ENCODE peak calls at places on chromosome 11, in six cellular contexts. J is RWPE1, E is HEK293T, P is H9, N is fibroblast of lung, Z is EL. Y is an unnamed sample.

GRCh38 chr11:97683733-97684132 is 1293.9 kb downstream of the JRKL start:
- DNase-seq in J (peak), E (peak), P (peak), N (no peak), Z (no peak), Y (no peak)

GRCh38 chr11:9914064-9914463 is 250.2 kb downstream of the SWAP70 start:
- DNase-seq in J (no peak), E (no peak), P (no peak), N (no peak), Z (no peak), Y (no peak)

GRCh38 chr11:4916581-4916980 is 2.6 kb downstream of the OR51G2 start:
- DNase-seq in J (no peak), E (no peak), P (no peak), N (no peak), Z (no peak), Y (no peak)

GRCh38 chr11:77136074-77136473 is 8.0 kb downstream of the MYO7A start:
- DNase-seq in J (peak), E (no peak), P (no peak), N (peak), Z (peak), Y (peak)

GRCh38 chr11:59872076-59872475 is 5.8 kb upstream of the TCN1 start:
- DNase-seq in J (no peak), E (no peak), P (no peak), N (no peak), Z (no peak), Y (no peak)

GRCh38 chr11:34585870-34586654 is 34.8 kb upstream of the EHF start:
- DNase-seq in J (peak), E (peak), P (no peak), N (peak), Z (peak), Y (peak)

GRCh38 chr11:128195756-128196155 is 391.6 kb downstream of the ETS1 start:
- DNase-seq in J (no peak), E (no peak), P (no peak), N (no peak), Z (no peak), Y (no peak)

GRCh38 chr11:113378013-113378412 is 9.6 kb upstream of the ANKK1 start:
- DNase-seq in J (peak), E (no peak), P (no peak), N (no peak), Z (no peak), Y (no peak)

GRCh38 chr11:69696749-69697488 is 6.9 kb downstream of the FGF19 start:
- DNase-seq in J (no peak), E (no peak), P (no peak), N (no peak), Z (no peak), Y (no peak)

GRCh38 chr11:90805172-90805571 is 582.3 kb upstream of the CHORDC1 start:
- DNase-seq in J (peak), E (no peak), P (no peak), N (no peak), Z (no peak), Y (no peak)

GRCh38 chr11:70169136-70169535 is 34.0 kb upstream of the FADD start:
- DNase-seq in J (no peak), E (no peak), P (no peak), N (no peak), Z (peak), Y (no peak)

GRCh38 chr11:30914143-30914762 is 328.1 kb upstream of the MPPED2 start:
- DNase-seq in J (peak), E (peak), P (peak), N (peak), Z (peak), Y (peak)

Y was measured in fibroblast of pulmonary artery.